ENCODE peak calls at places on chromosome 2, in nine cellular contexts. J is OCI-LY7; T is upper lobe of right lung; D is kidney; I is ascending aorta; Y is left lung; G is CD4-positive, CD25-positive, alpha-beta regulatory T cell; C is GM23248; M is RWPE1. V is an unnamed sample.

GRCh38 chr2:26316845-26317244 is 29.1 kb upstream of the SELENOI start:
- DNase-seq in T (no peak), J (no peak), G (no peak), D (no peak), I (no peak), Y (no peak), M (no peak), C (no peak), V (no peak)

GRCh38 chr2:197024206-197024605 is 97.7 kb upstream of the PGAP1 start:
- DNase-seq in M (no peak), T (no peak), C (no peak), Y (no peak), I (no peak), D (no peak), J (no peak), G (no peak), V (no peak)

GRCh38 chr2:231800493-231801091 is 14.3 kb downstream of the COPS7B start:
- DNase-seq in Y (no peak), T (no peak), G (peak), C (peak), D (no peak), M (no peak), J (peak), I (no peak), V (no peak)

GRCh38 chr2:106882658-106883057 is 3.3 kb downstream of the ST6GAL2 start:
- DNase-seq in Y (no peak), D (no peak), G (no peak), C (no peak), I (no peak), M (no peak), J (no peak), T (no peak), V (no peak)

GRCh38 chr2:239833728-239834109 is 191.4 kb downstream of the NDUFA10 start:
- DNase-seq in G (no peak), I (peak), J (no peak), T (peak), Y (no peak), C (no peak), M (no peak), D (peak), V (peak)

GRCh38 chr2:18684202-18685040 is 95.1 kb upstream of the NT5C1B start:
- DNase-seq in I (no peak), D (no peak), G (no peak), C (peak), M (no peak), T (no peak), Y (no peak), J (no peak), V (no peak)

GRCh38 chr2:129758461-129759185 is 220.8 kb upstream of the RAB6C start:
- DNase-seq in T (no peak), C (peak), Y (peak), G (no peak), M (no peak), J (no peak), I (peak), D (no peak), V (peak)

GRCh38 chr2:178924817-178925216 is 117.6 kb upstream of the TTN start:
- DNase-seq in T (no peak), M (no peak), Y (no peak), J (no peak), D (no peak), G (no peak), I (no peak), C (peak), V (no peak)

GRCh38 chr2:237967463-237967871 is 653 bp downstream of the UBE2F start:
- DNase-seq in D (peak), J (no peak), M (peak), C (peak), G (no peak), I (no peak), Y (peak), T (peak), V (no peak)

GRCh38 chr2:233034091-233034882 is 1.8 kb downstream of the NEU2 start:
- DNase-seq in M (no peak), Y (peak), I (no peak), C (no peak), J (no peak), D (no peak), G (no peak), T (no peak), V (peak)

GRCh38 chr2:40666438-40666837 is 214.5 kb upstream of the SLC8A1 start:
- DNase-seq in G (no peak), M (no peak), D (no peak), C (no peak), I (no peak), J (no peak), Y (no peak), T (no peak), V (no peak)

GRCh38 chr2:198374375-198375072 is 570.1 kb downstream of the PLCL1 start:
- DNase-seq in G (peak), D (no peak), J (peak), C (peak), T (no peak), Y (no peak), I (no peak), M (peak), V (no peak)

GRCh38 chr2:102708847-102709559 is 52.8 kb upstream of the TMEM182 start:
- DNase-seq in C (peak), D (no peak), T (no peak), J (no peak), M (peak), Y (no peak), I (no peak), G (no peak), V (no peak)

GRCh38 chr2:86704482-86704971 is 15.6 kb upstream of the RMND5A start:
- DNase-seq in I (peak), M (peak), Y (no peak), G (no peak), J (no peak), T (no peak), C (peak), D (no peak), V (no peak)

GRCh38 chr2:201406077-201406662 is 45.1 kb downstream of the TRAK2 start:
- DNase-seq in T (no peak), G (peak), C (peak), M (peak), Y (no peak), J (no peak), I (no peak), D (no peak), V (no peak)

GRCh38 chr2:188244383-188244782 is 47.3 kb upstream of the GULP1 start:
- DNase-seq in Y (no peak), I (no peak), M (no peak), C (peak), T (no peak), D (no peak), J (no peak), G (no peak), V (no peak)

GRCh38 chr2:10554961-10555809 is 107.1 kb upstream of the ODC1 start:
- DNase-seq in M (no peak), T (no peak), Y (no peak), D (peak), G (no peak), I (peak), C (no peak), J (no peak), V (no peak)

GRCh38 chr2:240186191-240186725 is 45.8 kb upstream of the OTOS start:
- DNase-seq in D (peak), I (no peak), G (no peak), T (peak), M (no peak), J (no peak), C (no peak), Y (peak), V (no peak)

GRCh38 chr2:3025984-3026383 is 351.6 kb downstream of the EIPR1 start:
- DNase-seq in M (no peak), D (no peak), T (no peak), J (no peak), Y (no peak), G (no peak), I (no peak), C (no peak), V (peak)

GRCh38 chr2:145807978-145808377 is 1288.1 kb upstream of the ZEB2 start:
- DNase-seq in C (peak), J (no peak), G (no peak), T (no peak), M (no peak), Y (no peak), D (no peak), I (no peak), V (no peak)

GRCh38 chr2:235552671-235553070 is 58.8 kb downstream of the AGAP1 start:
- DNase-seq in M (no peak), G (no peak), D (peak), C (no peak), Y (no peak), J (no peak), I (no peak), T (no peak), V (no peak)

GRCh38 chr2:227942021-227942420 is 70.6 kb downstream of the DAW1 start:
- DNase-seq in C (peak), D (no peak), I (no peak), J (no peak), Y (no peak), T (no peak), G (no peak), M (no peak), V (no peak)

GRCh38 chr2:7057865-7058400 is 140.7 kb downstream of the RNF144A start:
- DNase-seq in Y (no peak), J (peak), C (no peak), I (no peak), G (peak), D (no peak), T (no peak), M (no peak), V (no peak)

GRCh38 chr2:62505649-62506420 is at the start of gene TMEM17:
- DNase-seq in Y (peak), G (peak), C (peak), M (peak), J (peak), I (peak), D (peak), T (peak), V (peak)

GRCh38 chr2:219998099-219998498 is 370.7 kb downstream of the SLC4A3 start:
- DNase-seq in C (peak), G (no peak), D (no peak), I (no peak), Y (no peak), J (no peak), M (no peak), T (no peak), V (no peak)

GRCh38 chr2:189328451-189329249 is 112.6 kb upstream of the WDR75 start:
- DNase-seq in Y (no peak), C (peak), T (no peak), G (no peak), I (no peak), D (no peak), J (no peak), M (no peak), V (no peak)

GRCh38 chr2:26914286-26914962 is 56.0 kb upstream of the MAPRE3 start:
- DNase-seq in M (no peak), Y (no peak), J (no peak), I (peak), C (no peak), T (no peak), G (no peak), D (no peak), V (no peak)

GRCh38 chr2:33209976-33210375 is 263.2 kb downstream of the LTBP1 start:
- DNase-seq in C (peak), Y (no peak), M (no peak), J (no peak), D (no peak), I (no peak), T (no peak), G (no peak), V (no peak)

GRCh38 chr2:120353591-120353898 is 7.6 kb downstream of the INHBB start:
- DNase-seq in C (no peak), G (no peak), T (no peak), M (no peak), I (no peak), Y (no peak), D (no peak), J (no peak), V (no peak)
- H3K27ac ChIP-seq in C (no peak), G (no peak), T (no peak), M (no peak), I (no peak), Y (no peak), D (no peak), J (no peak), V (no peak)

GRCh38 chr2:134135793-134136192 is 118.1 kb upstream of the MGAT5 start:
- DNase-seq in C (no peak), J (no peak), T (no peak), G (no peak), Y (no peak), M (no peak), D (no peak), I (no peak), V (no peak)

GRCh38 chr2:134138115-134138514 is 115.8 kb upstream of the MGAT5 start:
- DNase-seq in J (no peak), Y (no peak), T (no peak), G (no peak), I (peak), D (no peak), M (no peak), C (peak), V (no peak)

GRCh38 chr2:134137182-134137595 is 116.7 kb upstream of the MGAT5 start:
- DNase-seq in Y (peak), J (no peak), I (peak), C (peak), G (no peak), D (no peak), T (peak), M (peak), V (no peak)

GRCh38 chr2:134134827-134135226 is 119.0 kb upstream of the MGAT5 start:
- DNase-seq in Y (no peak), I (no peak), M (no peak), C (no peak), J (no peak), D (no peak), G (no peak), T (no peak), V (no peak)

GRCh38 chr2:134136702-134137101 is 117.2 kb upstream of the MGAT5 start:
- DNase-seq in I (peak), T (no peak), D (no peak), M (no peak), G (no peak), J (no peak), Y (no peak), C (no peak), V (no peak)
- H3K27ac ChIP-seq in I (peak), T (peak), D (peak), M (peak), G (no peak), J (no peak), Y (peak), C (peak), V (peak)

DNA sequence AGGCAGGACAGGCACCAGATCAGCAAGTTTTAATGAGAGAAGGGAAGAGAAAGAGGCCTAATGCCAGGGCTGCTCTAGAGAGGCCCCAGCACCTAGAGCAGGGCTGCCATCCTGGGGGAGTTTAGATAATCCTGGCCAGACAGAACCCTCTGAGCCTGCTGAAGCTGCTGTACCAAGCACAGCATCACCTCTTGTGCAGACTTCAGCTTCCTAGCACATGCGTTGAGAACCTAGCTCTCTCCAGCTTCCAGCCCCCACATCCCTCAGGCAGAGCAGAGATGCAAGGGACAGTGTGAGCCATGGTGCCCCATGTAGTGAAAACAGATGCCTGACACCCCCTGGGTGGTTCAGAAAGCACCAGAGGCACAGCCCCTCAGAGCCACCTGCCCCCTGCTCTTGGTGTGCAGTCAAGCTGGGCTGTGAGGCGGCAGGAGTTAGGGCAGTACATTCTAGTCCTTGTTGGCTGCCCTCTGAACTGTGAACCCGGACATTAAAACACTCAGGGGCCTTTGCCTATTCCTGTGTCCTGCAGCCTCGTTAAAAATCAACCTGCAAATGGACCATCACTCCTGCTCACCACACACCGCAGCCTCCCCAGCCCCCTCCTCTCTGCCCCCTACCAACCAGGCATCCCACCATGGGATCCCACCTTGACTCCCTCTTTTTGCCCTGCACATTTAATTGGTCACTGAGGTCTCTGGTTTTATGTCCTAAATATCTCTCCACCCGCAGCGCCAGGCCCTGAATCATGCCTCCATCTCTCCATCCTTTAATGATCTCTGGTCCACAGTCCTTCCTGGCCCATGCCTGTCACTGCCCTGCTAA is 52.6 kb downstream of the ADD2 start:
- DNase-seq in I (peak), C (no peak), D (no peak), J (no peak), G (no peak), Y (no peak), M (no peak), T (no peak), V (peak)
- H3K27ac ChIP-seq in I (no peak), C (no peak), D (no peak), J (no peak), G (no peak), Y (no peak), M (no peak), T (no peak), V (no peak)

DNA sequence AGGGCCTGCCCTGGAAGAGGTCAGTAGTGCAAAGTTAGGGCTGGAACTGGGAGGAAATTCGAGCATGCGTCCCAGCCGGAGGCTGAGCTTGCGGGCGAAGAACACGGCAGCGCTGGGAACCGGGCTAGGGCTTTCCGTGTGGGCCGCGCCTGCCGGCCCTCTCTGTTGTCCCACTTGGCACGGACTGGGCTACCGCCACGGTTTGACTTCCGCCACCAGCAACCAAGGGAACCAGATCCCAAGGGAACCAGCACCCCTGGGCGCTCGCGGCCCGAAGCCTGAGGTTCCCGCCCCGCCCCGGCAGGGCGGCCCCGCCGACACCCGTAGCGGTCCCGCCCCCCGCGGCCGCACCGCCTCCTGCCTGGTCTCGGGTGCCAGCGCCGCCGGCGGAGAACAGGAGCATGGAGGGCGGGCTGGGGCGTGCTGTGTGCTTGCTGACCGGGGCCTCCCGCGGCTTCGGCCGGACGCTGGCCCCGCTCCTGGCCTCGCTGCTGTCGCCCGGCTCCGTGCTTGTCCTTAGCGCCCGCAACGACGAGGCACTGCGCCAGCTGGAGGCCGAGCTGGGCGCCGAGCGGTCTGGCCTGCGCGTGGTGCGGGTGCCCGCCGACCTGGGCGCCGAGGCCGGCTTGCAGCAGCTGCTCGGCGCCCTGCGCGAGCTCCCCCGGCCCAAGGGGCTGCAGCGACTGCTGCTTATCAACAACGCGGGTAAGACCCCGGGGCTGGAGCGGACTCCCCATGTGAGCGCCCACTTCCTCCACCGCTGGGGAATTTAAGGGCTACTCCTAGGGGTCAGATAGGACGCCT is at the start of gene SPR:
- DNase-seq in G (peak), Y (peak), I (peak), M (peak), D (peak), J (no peak), T (peak), C (peak), V (peak)
- H3K27ac ChIP-seq in G (no peak), Y (peak), I (peak), M (peak), D (peak), J (no peak), T (peak), C (peak), V (peak)

GRCh38 chr2:43745457-43745856 is 28.4 kb upstream of the DYNC2LI1 start:
- DNase-seq in M (no peak), T (no peak), C (peak), I (no peak), D (no peak), Y (no peak), G (no peak), J (no peak), V (no peak)
- H3K27ac ChIP-seq in M (no peak), T (no peak), C (no peak), I (peak), D (peak), Y (peak), G (no peak), J (no peak), V (peak)

DNA sequence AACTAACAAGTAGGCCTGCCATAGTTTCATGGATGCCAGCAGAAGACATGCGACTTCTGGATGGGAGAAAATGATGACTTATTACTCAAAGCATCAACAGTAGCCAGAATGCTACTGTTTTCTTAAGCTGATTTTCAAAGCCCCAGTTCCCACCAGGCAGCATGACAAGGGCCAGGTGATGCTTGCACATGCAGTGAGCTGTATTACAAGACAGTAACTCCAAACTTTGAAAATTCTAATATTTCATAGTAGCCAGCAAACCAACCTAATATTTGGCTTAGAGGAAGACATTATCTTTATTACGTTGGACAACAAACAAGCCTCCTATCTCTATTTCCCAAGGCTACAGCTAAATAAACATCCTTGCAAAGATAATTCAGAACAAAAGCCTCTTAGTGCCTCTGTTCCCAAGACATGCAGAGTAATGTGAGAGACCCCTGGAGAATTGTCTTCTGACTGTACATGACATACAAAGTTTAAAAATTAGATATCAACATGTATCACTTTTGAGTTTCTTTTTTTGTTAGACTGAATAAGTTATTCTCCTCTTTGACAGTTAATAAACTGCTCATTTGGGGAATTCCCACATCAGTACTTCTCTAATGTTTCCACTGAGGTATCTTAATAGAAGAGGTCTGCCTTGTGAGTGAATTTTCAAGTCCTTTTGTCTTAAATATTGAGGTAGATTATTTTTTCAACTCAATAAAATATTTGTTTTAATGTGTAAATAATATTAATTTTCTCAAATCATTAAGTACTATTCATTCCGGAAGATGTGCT is 367.6 kb upstream of the CWC22 start:
- DNase-seq in T (no peak), D (no peak), C (no peak), G (no peak), I (no peak), M (no peak), J (no peak), Y (no peak), V (no peak)
- H3K27ac ChIP-seq in T (no peak), D (no peak), C (no peak), G (no peak), I (no peak), M (no peak), J (no peak), Y (no peak), V (no peak)

GRCh38 chr2:241965931-241966412 is 96.4 kb downstream of the RTP5 start:
- DNase-seq in G (peak), D (peak), Y (peak), I (no peak), C (peak), J (peak), T (peak), M (peak), V (no peak)
- H3K27ac ChIP-seq in G (no peak), D (no peak), Y (no peak), I (no peak), C (peak), J (peak), T (no peak), M (no peak), V (no peak)

GRCh38 chr2:190635781-190636180 is 13.1 kb upstream of the NAB1 start:
- DNase-seq in M (no peak), Y (no peak), I (no peak), T (no peak), C (peak), G (peak), J (no peak), D (no peak), V (no peak)

GRCh38 chr2:190637331-190637734 is 11.6 kb upstream of the NAB1 start:
- DNase-seq in G (no peak), Y (no peak), J (peak), I (no peak), C (peak), M (no peak), T (no peak), D (no peak), V (no peak)

GRCh38 chr2:190636362-190636761 is 12.5 kb upstream of the NAB1 start:
- DNase-seq in G (no peak), D (no peak), Y (no peak), I (no peak), M (peak), C (peak), J (no peak), T (no peak), V (no peak)

GRCh38 chr2:190640124-190640523 is 8.8 kb upstream of the NAB1 start:
- DNase-seq in D (no peak), I (no peak), M (no peak), C (no peak), T (no peak), G (no peak), Y (no peak), J (no peak), V (no peak)

GRCh38 chr2:190637903-190638618 is 10.8 kb upstream of the NAB1 start:
- DNase-seq in T (no peak), C (peak), J (no peak), G (no peak), Y (no peak), D (no peak), M (no peak), I (no peak), V (no peak)
- H3K27ac ChIP-seq in T (peak), C (peak), J (no peak), G (no peak), Y (no peak), D (no peak), M (peak), I (peak), V (peak)

V was measured in coronary artery.